ENCODE peak calls at places on chromosomes 6 and 20, in ten cellular contexts. N, I, E, F, W, K, O, C, S and Z are unnamed samples.

GRCh38 chr20:18645196-18645745 is 57.4 kb downstream of the DTD1 start:
- DNase-seq in E (no peak), S (no peak), W (no peak), K (no peak), F (no peak), N (no peak), C (no peak), I (no peak), O (no peak), Z (no peak)

GRCh38 chr6:108005961-108006360 is 48.0 kb upstream of the SEC63 start:
- DNase-seq in S (no peak), C (no peak), O (no peak), N (no peak), E (no peak), I (no peak), K (no peak), F (no peak), W (no peak), Z (no peak)

GRCh38 chr6:42339991-42340401 is 111.7 kb downstream of the TRERF1 start:
- DNase-seq in K (no peak), O (peak; percentile 57), W (no peak), N (no peak), F (no peak), E (no peak), S (no peak), C (no peak), I (no peak), Z (no peak)

GRCh38 chr6:45566882-45567281 is 189.1 kb upstream of the SUPT3H start:
- DNase-seq in C (no peak), K (no peak), O (no peak), F (no peak), N (no peak), S (no peak), I (no peak), W (no peak), E (no peak), Z (no peak)

GRCh38 chr20:62804021-62804631 is 509 bp upstream of the OGFR start:
- DNase-seq in S (peak; percentile 64), K (no peak), N (no peak), E (no peak), I (no peak), W (no peak), C (no peak), O (no peak), F (no peak), Z (no peak)

GRCh38 chr6:20160541-20161283 is 51.6 kb downstream of the MBOAT1 start:
- DNase-seq in E (no peak), S (no peak), N (no peak), I (no peak), W (no peak), O (no peak), F (no peak), C (no peak), K (peak; percentile 45), Z (no peak)

GRCh38 chr20:24842591-24843442 is 106.3 kb upstream of the CST7 start:
- DNase-seq in S (no peak), C (no peak), O (peak; percentile 98), N (no peak), K (no peak), I (no peak), W (no peak), F (peak; percentile 49), E (no peak), Z (no peak)

GRCh38 chr6:154579046-154579823 is 68.8 kb upstream of the CNKSR3 start:
- DNase-seq in N (no peak), C (no peak), O (no peak), S (no peak), I (no peak), K (no peak), F (no peak), W (no peak), E (no peak), Z (no peak)

GRCh38 chr20:63850689-63851547 is 10.4 kb upstream of the ABHD16B start:
- DNase-seq in W (no peak), I (no peak), S (no peak), C (peak; percentile 34), E (no peak), F (peak; percentile 63), O (peak; percentile 83), K (no peak), N (no peak), Z (no peak)

GRCh38 chr20:20594171-20594530 is 118.3 kb downstream of the RALGAPA2 start:
- DNase-seq in K (no peak), S (peak; percentile 15), N (no peak), E (no peak), F (no peak), O (no peak), W (peak; percentile 27), C (no peak), I (no peak), Z (no peak)

GRCh38 chr20:38260378-38261053 is at the start of gene KIAA1755:
- DNase-seq in K (peak; percentile 73), O (no peak), I (no peak), N (peak; percentile 76), C (peak; percentile 67), W (no peak), S (peak; percentile 83), E (no peak), F (no peak), Z (peak; percentile 58)

GRCh38 chr6:149024361-149024760 is 277.5 kb downstream of the UST start:
- DNase-seq in O (no peak), C (no peak), N (no peak), W (no peak), F (no peak), K (no peak), I (no peak), S (no peak), E (no peak), Z (no peak)

GRCh38 chr6:149028767-149029405 is 282.1 kb downstream of the UST start:
- DNase-seq in O (peak; percentile 72), W (peak; percentile 32), I (no peak), F (peak; percentile 64), C (no peak), E (peak; percentile 58), K (no peak), N (peak; percentile 85), S (peak; percentile 67), Z (no peak)

GRCh38 chr6:149025061-149025460 is 278.2 kb downstream of the UST start:
- DNase-seq in W (no peak), O (no peak), F (no peak), N (no peak), K (no peak), S (no peak), I (no peak), C (no peak), E (no peak), Z (no peak)

GRCh38 chr6:149027484-149027883 is 280.7 kb downstream of the UST start:
- DNase-seq in E (no peak), N (no peak), S (no peak), O (no peak), W (no peak), F (no peak), K (no peak), I (no peak), C (no peak), Z (no peak)

DNA sequence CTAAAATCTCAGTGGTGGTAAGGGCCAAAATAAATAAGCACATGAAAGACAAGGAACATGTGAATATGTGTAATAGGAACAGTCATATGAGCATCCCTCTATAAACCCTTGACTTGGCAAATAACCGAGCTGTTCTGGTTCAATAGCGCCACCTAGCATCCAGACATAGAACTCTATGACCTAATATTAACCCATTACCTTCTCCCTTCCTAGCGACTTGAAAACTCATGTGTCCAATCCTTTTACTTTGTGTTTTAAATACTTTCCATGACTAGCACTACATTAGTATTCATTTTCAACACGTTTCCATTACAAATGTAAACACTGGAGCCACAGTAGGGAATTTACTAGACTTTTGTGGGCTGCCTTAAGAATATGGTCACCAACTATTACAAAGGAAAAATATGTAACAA is 279.7 kb downstream of the UST start:
- DNase-seq in E (no peak), S (peak; percentile 32), N (no peak), K (no peak), F (no peak), W (no peak), O (no peak), I (no peak), C (no peak), Z (no peak)
- TF ChIP-seq CTCF in E (no peak), S (peak; percentile 71), N (peak; percentile 28), K (peak; percentile 71), F (peak; percentile 29), W (peak; percentile 40), O (peak; percentile 33), I (peak; percentile 36), C (peak; percentile 57), Z (peak; percentile 29)

GRCh38 chr6:37106982-37107453 is 62.9 kb upstream of the PIM1 start:
- DNase-seq in I (no peak), K (no peak), O (no peak), W (no peak), N (no peak), E (no peak), S (no peak), F (no peak), C (no peak), Z (no peak)
- TF ChIP-seq EP300 in I (no peak), K (no peak), O (no peak), W (no peak), N (no peak), E (no peak), S (no peak), F (no peak), C (no peak), Z (no peak)

GRCh38 chr6:152130441-152130840 is 323.0 kb downstream of the ESR1 start:
- DNase-seq in E (no peak), F (no peak), N (no peak), S (no peak), I (no peak), K (no peak), W (no peak), C (no peak), O (no peak), Z (no peak)

GRCh38 chr6:152142116-152142515 is 334.6 kb downstream of the ESR1 start:
- DNase-seq in I (no peak), N (no peak), S (no peak), E (no peak), C (no peak), O (no peak), K (no peak), F (no peak), W (no peak), Z (no peak)

GRCh38 chr6:152135755-152136448 is 328.4 kb downstream of the ESR1 start:
- DNase-seq in C (no peak), K (no peak), I (no peak), O (no peak), S (no peak), W (peak; percentile 3), N (no peak), F (no peak), E (no peak), Z (no peak)

DNA sequence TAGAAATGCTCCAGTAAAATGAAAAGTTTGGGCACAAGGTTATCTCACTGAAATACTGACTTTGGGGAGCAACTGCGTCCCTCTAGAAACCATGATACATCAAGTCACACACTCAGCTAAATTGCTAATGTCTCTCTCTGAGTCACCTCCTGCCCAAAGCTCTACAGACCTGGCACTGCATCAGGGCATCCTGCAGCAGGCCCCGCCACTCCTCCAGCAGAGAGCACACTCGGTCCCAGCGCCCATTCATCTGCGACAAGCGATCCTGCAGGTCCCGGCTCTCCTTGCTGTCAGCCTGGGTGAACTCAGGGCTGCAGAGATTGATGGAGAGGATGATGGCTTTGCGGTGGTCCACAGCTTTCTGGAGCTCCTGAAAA is 329.0 kb downstream of the ESR1 start:
- DNase-seq in O (no peak), K (no peak), I (no peak), S (no peak), F (no peak), N (no peak), W (peak; percentile 14), C (no peak), E (no peak), Z (no peak)
- TF ChIP-seq CTCF in O (no peak), K (no peak), I (no peak), S (no peak), F (no peak), N (no peak), W (no peak), C (no peak), E (no peak), Z (no peak)

GRCh38 chr6:31498748-31499147 is 803 bp downstream of the MICB start:
- DNase-seq in E (no peak), F (no peak), N (no peak), W (no peak), O (no peak), K (peak; percentile 72), I (no peak), S (no peak), C (no peak), Z (no peak)
- TF ChIP-seq EP300 in E (no peak), F (no peak), N (no peak), W (no peak), O (no peak), K (no peak), I (no peak), S (no peak), C (no peak), Z (no peak)